ENCODE peak calls at places on chromosomes 5 and 9, in ten cellular contexts. O is stimulated activated CD8-positive, alpha-beta memory T cell treated with anti-CD3 and anti-CD28 coated beads, Interleukin-15, amount 100 ng/mL, for 4 hours; V is sigmoid colon; R is COLO829; B is tibial nerve; L is astrocyte of the spinal cord; Q is CD4-positive, CD25-positive, alpha-beta regulatory T cell; W is cardiac muscle cell; D is activated CD4-positive, alpha-beta T cell treated with anti-CD3 and anti-CD28 coated beads for 48 hours; J is SK-MEL-5. A is an unnamed sample.

GRCh38 chr9:70567511-70567910 is 153.1 kb upstream of the KLF9 start:
- DNase-seq in O (no peak), V (no peak), R (no peak), B (no peak), L (peak; percentile 36), Q (no peak), W (no peak), D (no peak), J (no peak), A (no peak)

GRCh38 chr5:57316798-57317327 is 143.0 kb downstream of the GPBP1 start:
- DNase-seq in O (no peak), V (no peak), R (peak; percentile 46), B (no peak), L (peak; percentile 98), Q (no peak), W (peak; percentile 76), D (no peak), J (peak; percentile 96), A (no peak)

GRCh38 chr9:27379311-27380236 is 82.6 kb upstream of the EQTN start:
- DNase-seq in O (no peak), V (no peak), R (no peak), B (no peak), L (no peak), Q (no peak), W (no peak), D (peak; percentile 21), J (no peak), A (no peak)

GRCh38 chr5:173923236-173924104 is 35.3 kb downstream of the CPEB4 start:
- DNase-seq in O (no peak), V (no peak), R (peak; percentile 16), B (no peak), L (peak; percentile 44), Q (no peak), W (peak; percentile 63), D (no peak), J (no peak), A (no peak)

GRCh38 chr5:22649076-22649475 is 204.1 kb downstream of the CDH12 start:
- DNase-seq in O (no peak), V (no peak), R (no peak), B (no peak), L (no peak), Q (no peak), W (no peak), D (no peak), J (peak; percentile 84), A (no peak)

GRCh38 chr5:180329606-180330269 is 23.4 kb downstream of the GFPT2 start:
- DNase-seq in O (no peak), V (peak; percentile 46), R (no peak), B (no peak), L (no peak), Q (no peak), W (no peak), D (no peak), J (no peak), A (no peak)

GRCh38 chr9:98222885-98223640 is 30.6 kb upstream of the CORO2A start:
- DNase-seq in O (no peak), V (peak; percentile 34), R (peak; percentile 22), B (peak; percentile 44), L (peak; percentile 99), Q (no peak), W (no peak), D (no peak), J (no peak), A (no peak)

GRCh38 chr5:178421128-178421527 is 169.1 kb downstream of the COL23A1 start:
- DNase-seq in O (no peak), V (no peak), R (no peak), B (no peak), L (no peak), Q (no peak), W (no peak), D (no peak), J (no peak), A (no peak)

GRCh38 chr5:68287976-68288755 is 72.6 kb downstream of the PIK3R1 start:
- DNase-seq in O (peak; percentile 16), V (peak; percentile 81), R (peak; percentile 40), B (no peak), L (peak; percentile 67), Q (peak; percentile 35), W (peak; percentile 91), D (peak; percentile 53), J (peak; percentile 83), A (peak; percentile 88)

GRCh38 chr5:168317521-168318147 is 26.2 kb downstream of the WWC1 start:
- DNase-seq in O (no peak), V (no peak), R (peak; percentile 50), B (no peak), L (peak; percentile 91), Q (no peak), W (peak; percentile 58), D (no peak), J (peak; percentile 95), A (no peak)

GRCh38 chr5:62682059-62682458 is 103.4 kb downstream of the LRRC70 start:
- DNase-seq in O (no peak), V (no peak), R (no peak), B (no peak), L (no peak), Q (no peak), W (no peak), D (no peak), J (no peak), A (no peak)

GRCh38 chr5:149038336-149039075 is 24.4 kb downstream of the SH3TC2 start:
- DNase-seq in O (no peak), V (no peak), R (no peak), B (no peak), L (no peak), Q (no peak), W (no peak), D (no peak), J (no peak), A (peak; percentile 37)

GRCh38 chr5:78576376-78576775 is 72.2 kb downstream of the LHFPL2 start:
- DNase-seq in O (no peak), V (no peak), R (no peak), B (no peak), L (no peak), Q (no peak), W (no peak), D (no peak), J (peak; percentile 65), A (no peak)

GRCh38 chr5:175464414-175465233 is 13.7 kb upstream of the SFXN1 start:
- DNase-seq in O (peak; percentile 54), V (no peak), R (no peak), B (peak; percentile 71), L (no peak), Q (peak; percentile 36), W (peak; percentile 65), D (peak; percentile 82), J (peak; percentile 72), A (peak; percentile 24)

GRCh38 chr5:170168002-170168401 is 62.3 kb downstream of the FOXI1 start:
- DNase-seq in O (no peak), V (no peak), R (no peak), B (no peak), L (no peak), Q (no peak), W (no peak), D (no peak), J (no peak), A (no peak)

GRCh38 chr5:142906863-142907671 is 136.9 kb downstream of the ARHGAP26 start:
- DNase-seq in O (no peak), V (peak; percentile 71), R (peak; percentile 52), B (no peak), L (peak; percentile 52), Q (no peak), W (no peak), D (no peak), J (peak; percentile 78), A (no peak)

GRCh38 chr5:116520706-116521105 is 53.9 kb downstream of the SEMA6A start:
- DNase-seq in O (no peak), V (no peak), R (no peak), B (no peak), L (no peak), Q (no peak), W (no peak), D (no peak), J (no peak), A (no peak)

GRCh38 chr5:98454407-98454806 is 319.1 kb upstream of the RGMB start:
- DNase-seq in O (no peak), V (no peak), R (no peak), B (no peak), L (peak; percentile 27), Q (no peak), W (no peak), D (no peak), J (no peak), A (no peak)

GRCh38 chr9:87193151-87193550 is 245.8 kb upstream of the GAS1 start:
- DNase-seq in O (no peak), V (no peak), R (no peak), B (no peak), L (no peak), Q (no peak), W (no peak), D (no peak), J (no peak), A (no peak)

GRCh38 chr9:76912631-76913275 is 6.8 kb upstream of the PRUNE2 start:
- DNase-seq in O (no peak), V (no peak), R (peak; percentile 35), B (no peak), L (peak; percentile 82), Q (no peak), W (no peak), D (no peak), J (peak; percentile 58), A (no peak)

GRCh38 chr9:120723547-120723946 is 9.3 kb upstream of the MEGF9 start:
- DNase-seq in O (no peak), V (no peak), R (no peak), B (no peak), L (peak; percentile 72), Q (no peak), W (no peak), D (no peak), J (no peak), A (no peak)

GRCh38 chr5:34503379-34504346 is 152.5 kb upstream of the RAI14 start:
- DNase-seq in O (no peak), V (no peak), R (no peak), B (no peak), L (no peak), Q (no peak), W (no peak), D (no peak), J (no peak), A (no peak)

GRCh38 chr9:93825348-93826115 is 129.6 kb downstream of the BARX1 start:
- DNase-seq in O (no peak), V (peak; percentile 34), R (no peak), B (no peak), L (no peak), Q (no peak), W (no peak), D (no peak), J (no peak), A (no peak)

GRCh38 chr9:121952611-121953010 is 140.5 kb downstream of the TTLL11 start:
- DNase-seq in O (no peak), V (no peak), R (no peak), B (no peak), L (no peak), Q (no peak), W (no peak), D (no peak), J (no peak), A (no peak)

GRCh38 chr5:179211076-179211475 is 134.2 kb downstream of the ADAMTS2 start:
- DNase-seq in O (no peak), V (no peak), R (no peak), B (no peak), L (no peak), Q (no peak), W (no peak), D (no peak), J (no peak), A (no peak)

GRCh38 chr5:120258123-120258522 is 206.0 kb upstream of the PRR16 start:
- DNase-seq in O (no peak), V (no peak), R (no peak), B (peak; percentile 19), L (no peak), Q (no peak), W (no peak), D (no peak), J (no peak), A (no peak)

GRCh38 chr5:145324101-145324500 is 511.0 kb downstream of the PRELID2 start:
- DNase-seq in O (no peak), V (no peak), R (no peak), B (no peak), L (no peak), Q (no peak), W (no peak), D (no peak), J (no peak), A (no peak)

A was measured in erythroblast.